ENCODE peak calls at places on chromosomes 6 and 20, in eight cellular contexts. One of them, this sample, is unnamed.

GRCh38 chr20:63029358-63030121 is 22.8 kb upstream of the BHLHE23 start:
- DNase-seq in uterus: no peak
- DNase-seq in AG04450: no peak
- DNase-seq in GM23248: no peak
- DNase-seq in brain microvascular endothelial cell: no peak
- DNase-seq in heart left ventricle: peak; percentile 57
- DNase-seq in lower lobe of right lung: peak; percentile 39
- DNase-seq in tibial artery: no peak
- DNase-seq in this sample: no peak

GRCh38 chr20:56974499-56975250 is 291.8 kb downstream of the BMP7 start:
- DNase-seq in AG04450: no peak
- DNase-seq in heart left ventricle: no peak
- DNase-seq in tibial artery: no peak
- DNase-seq in lower lobe of right lung: no peak
- DNase-seq in uterus: no peak
- DNase-seq in GM23248: peak; percentile 79
- DNase-seq in brain microvascular endothelial cell: peak; percentile 63
- DNase-seq in this sample: no peak

GRCh38 chr20:4787069-4787468 is 65.4 kb downstream of the PRND start:
- DNase-seq in heart left ventricle: no peak
- DNase-seq in tibial artery: no peak
- DNase-seq in uterus: no peak
- DNase-seq in lower lobe of right lung: no peak
- DNase-seq in GM23248: peak; percentile 82
- DNase-seq in AG04450: no peak
- DNase-seq in brain microvascular endothelial cell: peak; percentile 6
- DNase-seq in this sample: peak; percentile 39

GRCh38 chr6:21949211-21949801 is 347.5 kb downstream of the PRL start:
- DNase-seq in lower lobe of right lung: no peak
- DNase-seq in GM23248: no peak
- DNase-seq in AG04450: no peak
- DNase-seq in brain microvascular endothelial cell: no peak
- DNase-seq in heart left ventricle: no peak
- DNase-seq in tibial artery: no peak
- DNase-seq in uterus: no peak
- DNase-seq in this sample: no peak

GRCh38 chr6:22027226-22027725 is 269.6 kb downstream of the PRL start:
- DNase-seq in tibial artery: no peak
- DNase-seq in uterus: no peak
- DNase-seq in lower lobe of right lung: no peak
- DNase-seq in AG04450: no peak
- DNase-seq in GM23248: no peak
- DNase-seq in brain microvascular endothelial cell: no peak
- DNase-seq in heart left ventricle: no peak
- DNase-seq in this sample: no peak

GRCh38 chr20:48025661-48026060 is 240.4 kb upstream of the SULF2 start:
- DNase-seq in GM23248: peak; percentile 76
- DNase-seq in heart left ventricle: no peak
- DNase-seq in tibial artery: no peak
- DNase-seq in uterus: no peak
- DNase-seq in lower lobe of right lung: no peak
- DNase-seq in AG04450: no peak
- DNase-seq in brain microvascular endothelial cell: no peak
- DNase-seq in this sample: peak; percentile 28

GRCh38 chr20:1185316-1185741 is 548 bp upstream of the TMEM74B start:
- DNase-seq in AG04450: no peak
- DNase-seq in GM23248: peak; percentile 21
- DNase-seq in tibial artery: no peak
- DNase-seq in brain microvascular endothelial cell: no peak
- DNase-seq in uterus: no peak
- DNase-seq in heart left ventricle: no peak
- DNase-seq in lower lobe of right lung: no peak
- DNase-seq in this sample: no peak

GRCh38 chr6:154258064-154258757 is 98.4 kb downstream of the IPCEF1 start:
- DNase-seq in uterus: no peak
- DNase-seq in brain microvascular endothelial cell: no peak
- DNase-seq in tibial artery: no peak
- DNase-seq in GM23248: no peak
- DNase-seq in heart left ventricle: no peak
- DNase-seq in lower lobe of right lung: no peak
- DNase-seq in AG04450: no peak
- DNase-seq in this sample: no peak

GRCh38 chr20:8523684-8524083 is 391.6 kb downstream of the PLCB1 start:
- DNase-seq in lower lobe of right lung: no peak
- DNase-seq in AG04450: no peak
- DNase-seq in GM23248: no peak
- DNase-seq in heart left ventricle: no peak
- DNase-seq in uterus: no peak
- DNase-seq in tibial artery: no peak
- DNase-seq in brain microvascular endothelial cell: no peak
- DNase-seq in this sample: no peak

GRCh38 chr6:167851349-167851952 is 24.7 kb downstream of the AFDN start:
- DNase-seq in uterus: no peak
- DNase-seq in tibial artery: no peak
- DNase-seq in lower lobe of right lung: no peak
- DNase-seq in brain microvascular endothelial cell: no peak
- DNase-seq in AG04450: no peak
- DNase-seq in heart left ventricle: no peak
- DNase-seq in GM23248: no peak
- DNase-seq in this sample: no peak

GRCh38 chr6:70860044-70860443 is 96.8 kb downstream of the B3GAT2 start:
- DNase-seq in heart left ventricle: no peak
- DNase-seq in brain microvascular endothelial cell: no peak
- DNase-seq in uterus: no peak
- DNase-seq in AG04450: no peak
- DNase-seq in tibial artery: no peak
- DNase-seq in lower lobe of right lung: no peak
- DNase-seq in GM23248: peak; percentile 39
- DNase-seq in this sample: peak; percentile 6

GRCh38 chr6:141467881-141468280 is 664.8 kb upstream of the GJE1 start:
- DNase-seq in lower lobe of right lung: no peak
- DNase-seq in heart left ventricle: no peak
- DNase-seq in GM23248: peak; percentile 52
- DNase-seq in AG04450: no peak
- DNase-seq in brain microvascular endothelial cell: peak; percentile 67
- DNase-seq in uterus: no peak
- DNase-seq in tibial artery: no peak
- DNase-seq in this sample: no peak

GRCh38 chr20:51318058-51318960 is 224.2 kb downstream of the NFATC2 start:
- DNase-seq in brain microvascular endothelial cell: peak; percentile 41
- DNase-seq in AG04450: no peak
- DNase-seq in GM23248: peak; percentile 55
- DNase-seq in lower lobe of right lung: peak; percentile 58
- DNase-seq in heart left ventricle: no peak
- DNase-seq in tibial artery: no peak
- DNase-seq in uterus: no peak
- DNase-seq in this sample: no peak

GRCh38 chr6:35092362-35093117 is 48.6 kb downstream of the TCP11 start:
- DNase-seq in brain microvascular endothelial cell: peak; percentile 52
- DNase-seq in heart left ventricle: no peak
- DNase-seq in GM23248: peak; percentile 80
- DNase-seq in lower lobe of right lung: no peak
- DNase-seq in uterus: peak; percentile 40
- DNase-seq in AG04450: peak; percentile 24
- DNase-seq in tibial artery: no peak
- DNase-seq in this sample: no peak

GRCh38 chr6:135147637-135148592 is 33.2 kb upstream of the MYB start:
- DNase-seq in AG04450: no peak
- DNase-seq in lower lobe of right lung: no peak
- DNase-seq in brain microvascular endothelial cell: peak; percentile 2
- DNase-seq in uterus: no peak
- DNase-seq in heart left ventricle: no peak
- DNase-seq in GM23248: no peak
- DNase-seq in tibial artery: no peak
- DNase-seq in this sample: no peak

GRCh38 chr6:27812078-27812804 is 100.0 kb downstream of the OR2B2 start:
- DNase-seq in heart left ventricle: no peak
- DNase-seq in lower lobe of right lung: no peak
- DNase-seq in GM23248: no peak
- DNase-seq in uterus: no peak
- DNase-seq in tibial artery: no peak
- DNase-seq in AG04450: no peak
- DNase-seq in brain microvascular endothelial cell: no peak
- DNase-seq in this sample: no peak

GRCh38 chr6:108123516-108123929 is 42.3 kb upstream of the NR2E1 start:
- DNase-seq in GM23248: no peak
- DNase-seq in heart left ventricle: no peak
- DNase-seq in uterus: no peak
- DNase-seq in tibial artery: no peak
- DNase-seq in brain microvascular endothelial cell: no peak
- DNase-seq in AG04450: no peak
- DNase-seq in lower lobe of right lung: no peak
- DNase-seq in this sample: no peak

GRCh38 chr6:108119212-108120141 is 44.9 kb upstream of the OSTM1 start:
- DNase-seq in lower lobe of right lung: no peak
- DNase-seq in GM23248: no peak
- DNase-seq in uterus: no peak
- DNase-seq in AG04450: no peak
- DNase-seq in tibial artery: no peak
- DNase-seq in heart left ventricle: no peak
- DNase-seq in brain microvascular endothelial cell: no peak
- DNase-seq in this sample: no peak

GRCh38 chr6:108123946-108124345 is 41.9 kb upstream of the NR2E1 start:
- DNase-seq in brain microvascular endothelial cell: no peak
- DNase-seq in uterus: no peak
- DNase-seq in GM23248: no peak
- DNase-seq in lower lobe of right lung: no peak
- DNase-seq in heart left ventricle: no peak
- DNase-seq in tibial artery: no peak
- DNase-seq in AG04450: no peak
- DNase-seq in this sample: no peak

GRCh38 chr6:108120311-108120710 is 45.5 kb upstream of the NR2E1 start:
- DNase-seq in lower lobe of right lung: no peak
- DNase-seq in tibial artery: no peak
- DNase-seq in heart left ventricle: no peak
- DNase-seq in AG04450: no peak
- DNase-seq in uterus: no peak
- DNase-seq in brain microvascular endothelial cell: no peak
- DNase-seq in GM23248: no peak
- DNase-seq in this sample: no peak

GRCh38 chr6:108121612-108122011 is 44.2 kb upstream of the NR2E1 start:
- DNase-seq in brain microvascular endothelial cell: no peak
- DNase-seq in uterus: no peak
- DNase-seq in GM23248: no peak
- DNase-seq in AG04450: no peak
- DNase-seq in lower lobe of right lung: no peak
- DNase-seq in tibial artery: no peak
- DNase-seq in heart left ventricle: no peak
- DNase-seq in this sample: no peak
- H3K27me3 ChIP-seq in brain microvascular endothelial cell: peaks cover 49% of the 10 kb centered on the region
- H3K27me3 ChIP-seq in uterus: peaks cover 12% of the 10 kb centered on the region
- H3K27me3 ChIP-seq in GM23248: peaks cover 95% of the 10 kb centered on the region
- H3K27me3 ChIP-seq in AG04450: peaks cover 82% of the 10 kb centered on the region
- H3K27me3 ChIP-seq in lower lobe of right lung: peaks cover 91% of the 10 kb centered on the region
- H3K27me3 ChIP-seq in tibial artery: no peaks in the 10 kb centered on the region
- H3K27me3 ChIP-seq in heart left ventricle: peaks cover 75% of the 10 kb centered on the region
- H3K27me3 ChIP-seq in this sample: peaks cover 98% of the 10 kb centered on the region

GRCh38 chr20:22576273-22576672 is 8.1 kb downstream of the FOXA2 start:
- DNase-seq in uterus: no peak
- DNase-seq in heart left ventricle: no peak
- DNase-seq in GM23248: no peak
- DNase-seq in lower lobe of right lung: no peak
- DNase-seq in tibial artery: no peak
- DNase-seq in brain microvascular endothelial cell: no peak
- DNase-seq in AG04450: no peak
- DNase-seq in this sample: no peak
- H3K27me3 ChIP-seq in uterus: no peaks in the 10 kb centered on the region
- H3K27me3 ChIP-seq in heart left ventricle: peaks cover 90% of the 10 kb centered on the region
- H3K27me3 ChIP-seq in GM23248: peaks cover 96% of the 10 kb centered on the region
- H3K27me3 ChIP-seq in lower lobe of right lung: peaks cover 94% of the 10 kb centered on the region
- H3K27me3 ChIP-seq in tibial artery: no peaks in the 10 kb centered on the region
- H3K27me3 ChIP-seq in brain microvascular endothelial cell: peaks cover 59% of the 10 kb centered on the region
- H3K27me3 ChIP-seq in AG04450: peaks cover 58% of the 10 kb centered on the region
- H3K27me3 ChIP-seq in this sample: peaks cover 100% of the 10 kb centered on the region

GRCh38 chr6:3621411-3621810 is 130.1 kb downstream of the PXDC1 start:
- DNase-seq in uterus: no peak
- DNase-seq in lower lobe of right lung: no peak
- DNase-seq in GM23248: no peak
- DNase-seq in tibial artery: no peak
- DNase-seq in heart left ventricle: no peak
- DNase-seq in AG04450: no peak
- DNase-seq in brain microvascular endothelial cell: no peak
- DNase-seq in this sample: no peak

GRCh38 chr6:3624268-3625136 is 127.0 kb downstream of the PXDC1 start:
- DNase-seq in heart left ventricle: no peak
- DNase-seq in lower lobe of right lung: no peak
- DNase-seq in AG04450: no peak
- DNase-seq in brain microvascular endothelial cell: no peak
- DNase-seq in GM23248: no peak
- DNase-seq in tibial artery: no peak
- DNase-seq in uterus: no peak
- DNase-seq in this sample: no peak

GRCh38 chr6:3625161-3625979 is 126.1 kb downstream of the PXDC1 start:
- DNase-seq in heart left ventricle: no peak
- DNase-seq in GM23248: no peak
- DNase-seq in tibial artery: no peak
- DNase-seq in AG04450: no peak
- DNase-seq in uterus: no peak
- DNase-seq in lower lobe of right lung: no peak
- DNase-seq in brain microvascular endothelial cell: no peak
- DNase-seq in this sample: no peak

GRCh38 chr6:3625980-3626533 is 125.5 kb downstream of the PXDC1 start:
- DNase-seq in uterus: no peak
- DNase-seq in tibial artery: no peak
- DNase-seq in lower lobe of right lung: no peak
- DNase-seq in heart left ventricle: no peak
- DNase-seq in GM23248: no peak
- DNase-seq in AG04450: no peak
- DNase-seq in brain microvascular endothelial cell: no peak
- DNase-seq in this sample: no peak

GRCh38 chr6:3623451-3624267 is 127.9 kb downstream of the PXDC1 start:
- DNase-seq in tibial artery: no peak
- DNase-seq in AG04450: no peak
- DNase-seq in lower lobe of right lung: no peak
- DNase-seq in brain microvascular endothelial cell: peak; percentile 8
- DNase-seq in GM23248: no peak
- DNase-seq in heart left ventricle: no peak
- DNase-seq in uterus: no peak
- DNase-seq in this sample: no peak
- H3K27me3 ChIP-seq in tibial artery: no peaks in the 10 kb centered on the region
- H3K27me3 ChIP-seq in AG04450: peaks cover 59% of the 10 kb centered on the region
- H3K27me3 ChIP-seq in lower lobe of right lung: peaks cover 10% of the 10 kb centered on the region
- H3K27me3 ChIP-seq in brain microvascular endothelial cell: no peaks in the 10 kb centered on the region
- H3K27me3 ChIP-seq in GM23248: no peaks in the 10 kb centered on the region
- H3K27me3 ChIP-seq in heart left ventricle: no peaks in the 10 kb centered on the region
- H3K27me3 ChIP-seq in uterus: no peaks in the 10 kb centered on the region
- H3K27me3 ChIP-seq in this sample: peaks cover 61% of the 10 kb centered on the region

GRCh38 chr6:122872311-122872710 is 83.3 kb downstream of the SMPDL3A start:
- DNase-seq in GM23248: no peak
- DNase-seq in lower lobe of right lung: no peak
- DNase-seq in AG04450: no peak
- DNase-seq in tibial artery: no peak
- DNase-seq in brain microvascular endothelial cell: no peak
- DNase-seq in heart left ventricle: no peak
- DNase-seq in uterus: no peak
- DNase-seq in this sample: no peak

GRCh38 chr6:122871079-122871478 is 82.0 kb downstream of the SMPDL3A start:
- DNase-seq in tibial artery: no peak
- DNase-seq in heart left ventricle: no peak
- DNase-seq in GM23248: peak; percentile 7
- DNase-seq in brain microvascular endothelial cell: no peak
- DNase-seq in lower lobe of right lung: no peak
- DNase-seq in uterus: no peak
- DNase-seq in AG04450: no peak
- DNase-seq in this sample: no peak

GRCh38 chr6:122868137-122868536 is 79.1 kb downstream of the SMPDL3A start:
- DNase-seq in brain microvascular endothelial cell: no peak
- DNase-seq in GM23248: no peak
- DNase-seq in uterus: no peak
- DNase-seq in AG04450: no peak
- DNase-seq in tibial artery: no peak
- DNase-seq in lower lobe of right lung: no peak
- DNase-seq in heart left ventricle: no peak
- DNase-seq in this sample: no peak

GRCh38 chr6:122869437-122870024 is 80.5 kb downstream of the SMPDL3A start:
- DNase-seq in GM23248: peak; percentile 75
- DNase-seq in brain microvascular endothelial cell: peak; percentile 45
- DNase-seq in tibial artery: no peak
- DNase-seq in heart left ventricle: no peak
- DNase-seq in lower lobe of right lung: no peak
- DNase-seq in AG04450: peak; percentile 8
- DNase-seq in uterus: peak; percentile 14
- DNase-seq in this sample: peak; percentile 19
- H3K27me3 ChIP-seq in GM23248: no peaks in the 10 kb centered on the region
- H3K27me3 ChIP-seq in brain microvascular endothelial cell: no peaks in the 10 kb centered on the region
- H3K27me3 ChIP-seq in tibial artery: no peaks in the 10 kb centered on the region
- H3K27me3 ChIP-seq in heart left ventricle: peaks cover 6% of the 10 kb centered on the region
- H3K27me3 ChIP-seq in lower lobe of right lung: no peaks in the 10 kb centered on the region
- H3K27me3 ChIP-seq in AG04450: no peaks in the 10 kb centered on the region
- H3K27me3 ChIP-seq in uterus: no peaks in the 10 kb centered on the region
- H3K27me3 ChIP-seq in this sample: no peaks in the 10 kb centered on the region